ENCODE peak calls at places on chromosomes 16 and 17, in four cellular contexts. One of them, this sample, is unnamed.

GRCh38 chr16:10333321-10334032 is 52.4 kb upstream of the ATF7IP2 start:
- DNase-seq in endothelial cell of umbilical vein: no peak
- DNase-seq in AG10803: no peak
- DNase-seq in heart left ventricle: no peak
- DNase-seq in this sample: no peak

GRCh38 chr16:83715217-83715920 is 92.4 kb upstream of the HSBP1 start:
- DNase-seq in heart left ventricle: no peak
- DNase-seq in AG10803: no peak
- DNase-seq in endothelial cell of umbilical vein: peak
- DNase-seq in this sample: no peak

GRCh38 chr16:814974-815373 is 14.4 kb upstream of the GNG13 start:
- DNase-seq in endothelial cell of umbilical vein: no peak
- DNase-seq in AG10803: peak
- DNase-seq in heart left ventricle: no peak
- DNase-seq in this sample: peak

GRCh38 chr16:64983983-64984382 is 137.9 kb downstream of the CDH11 start:
- DNase-seq in endothelial cell of umbilical vein: peak
- DNase-seq in AG10803: peak
- DNase-seq in heart left ventricle: peak
- DNase-seq in this sample: peak

GRCh38 chr16:22035094-22035675 is 27.3 kb downstream of the MOSMO start:
- DNase-seq in AG10803: no peak
- DNase-seq in endothelial cell of umbilical vein: no peak
- DNase-seq in heart left ventricle: no peak
- DNase-seq in this sample: no peak

GRCh38 chr17:41836550-41837196 is 641 bp upstream of the NT5C3B start:
- DNase-seq in heart left ventricle: no peak
- DNase-seq in endothelial cell of umbilical vein: no peak
- DNase-seq in AG10803: no peak
- DNase-seq in this sample: no peak

GRCh38 chr17:13977837-13978236 is 91.5 kb upstream of the COX10 start:
- DNase-seq in heart left ventricle: no peak
- DNase-seq in AG10803: no peak
- DNase-seq in endothelial cell of umbilical vein: no peak
- DNase-seq in this sample: no peak

GRCh38 chr16:9068886-9069285 is 22.6 kb upstream of the HAPSTR1 start:
- DNase-seq in heart left ventricle: no peak
- DNase-seq in AG10803: no peak
- DNase-seq in endothelial cell of umbilical vein: no peak
- DNase-seq in this sample: no peak

GRCh38 chr17:9346296-9346926 is 229.2 kb downstream of the STX8 start:
- DNase-seq in endothelial cell of umbilical vein: no peak
- DNase-seq in heart left ventricle: no peak
- DNase-seq in AG10803: peak
- DNase-seq in this sample: no peak

GRCh38 chr16:71883849-71884638 is at the start of gene ZNF821:
- DNase-seq in heart left ventricle: peak
- DNase-seq in AG10803: peak
- DNase-seq in endothelial cell of umbilical vein: peak
- DNase-seq in this sample: peak

GRCh38 chr17:45427181-45427835 is 5.4 kb downstream of the ARHGAP27 start:
- DNase-seq in heart left ventricle: peak
- DNase-seq in endothelial cell of umbilical vein: no peak
- DNase-seq in AG10803: no peak
- DNase-seq in this sample: no peak

DNA sequence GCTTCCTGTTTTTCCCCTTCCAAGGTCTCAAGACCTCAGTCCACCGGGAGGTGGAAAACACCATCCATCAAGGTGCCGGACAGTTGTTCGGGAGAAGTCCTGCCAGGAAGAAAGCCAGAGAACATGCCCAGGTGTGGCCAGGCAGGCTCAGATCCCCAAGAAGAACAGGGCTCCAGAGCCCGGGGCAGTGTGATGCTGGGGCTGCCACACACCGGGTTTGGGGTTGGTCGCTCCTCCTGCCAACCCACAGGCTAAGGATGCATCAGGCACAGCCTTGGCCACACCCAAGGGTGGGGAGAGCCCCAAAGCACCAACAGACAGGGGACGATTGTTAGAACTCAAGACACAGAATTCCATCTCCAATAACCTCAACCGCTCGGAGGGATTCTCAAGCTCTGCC is 19.7 kb downstream of the ZFHX3 start:
- DNase-seq in endothelial cell of umbilical vein: peak
- DNase-seq in AG10803: no peak
- DNase-seq in heart left ventricle: no peak
- DNase-seq in this sample: no peak
- TF ChIP-seq CTCF in endothelial cell of umbilical vein: no peak
- TF ChIP-seq CTCF in AG10803: no peak
- TF ChIP-seq CTCF in heart left ventricle: no peak
- TF ChIP-seq CTCF in this sample: no peak

GRCh38 chr16:70688266-70688742 is 2.5 kb upstream of the MTSS2 start:
- DNase-seq in heart left ventricle: peak
- DNase-seq in endothelial cell of umbilical vein: peak
- DNase-seq in AG10803: peak
- DNase-seq in this sample: peak
- H3K4me3 ChIP-seq in heart left ventricle: no peak
- H3K4me3 ChIP-seq in endothelial cell of umbilical vein: no peak
- H3K4me3 ChIP-seq in AG10803: no peak
- H3K4me3 ChIP-seq in this sample: no peak

GRCh38 chr16:50371036-50371716 is 2.4 kb upstream of the BRD7 start:
- DNase-seq in endothelial cell of umbilical vein: no peak
- DNase-seq in AG10803: no peak
- DNase-seq in heart left ventricle: no peak
- DNase-seq in this sample: no peak

GRCh38 chr16:50367777-50368409 is 895 bp downstream of the BRD7 start:
- DNase-seq in heart left ventricle: no peak
- DNase-seq in endothelial cell of umbilical vein: peak
- DNase-seq in AG10803: no peak
- DNase-seq in this sample: no peak

GRCh38 chr16:50371936-50372595 is 3.3 kb upstream of the BRD7 start:
- DNase-seq in heart left ventricle: no peak
- DNase-seq in AG10803: peak
- DNase-seq in endothelial cell of umbilical vein: no peak
- DNase-seq in this sample: peak

GRCh38 chr16:50368410-50369132 is at the start of gene BRD7:
- DNase-seq in endothelial cell of umbilical vein: peak
- DNase-seq in heart left ventricle: peak
- DNase-seq in AG10803: peak
- DNase-seq in this sample: peak

DNA sequence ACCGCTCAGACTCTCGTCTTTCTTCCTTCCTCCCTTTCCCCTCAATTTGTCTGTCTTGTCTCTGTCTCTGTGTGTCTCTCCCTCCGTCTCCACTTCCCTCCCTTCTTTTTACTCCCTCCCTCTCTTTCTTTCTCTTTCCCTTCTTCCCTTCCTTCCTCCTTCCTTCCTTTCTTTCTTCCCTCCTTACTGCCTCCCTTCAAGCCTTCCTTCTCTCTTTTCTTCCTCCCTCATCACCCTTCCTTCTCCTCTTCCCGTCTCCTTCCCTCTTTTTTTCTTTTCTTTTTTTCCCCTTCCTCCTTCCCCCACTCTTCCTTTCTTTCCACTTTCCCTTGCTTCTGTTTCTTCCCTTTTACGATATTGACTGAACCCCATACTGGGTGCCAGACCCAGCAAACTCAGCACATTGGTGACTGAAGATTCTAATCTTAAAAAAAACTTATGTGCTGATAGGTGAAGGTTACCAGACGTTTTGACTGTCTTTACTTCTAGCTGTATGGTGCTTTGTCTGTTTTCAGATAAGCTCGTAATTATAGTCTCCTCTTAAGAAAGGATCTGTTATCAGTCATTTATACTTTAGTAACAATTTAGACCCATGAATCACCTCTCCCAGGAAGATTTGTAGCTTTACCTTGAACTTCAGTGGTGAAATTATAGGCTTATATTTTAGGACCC is 481 bp upstream of the BRD7 start:
- DNase-seq in AG10803: no peak
- DNase-seq in heart left ventricle: no peak
- DNase-seq in endothelial cell of umbilical vein: peak
- DNase-seq in this sample: no peak
- TF ChIP-seq CTCF in AG10803: no peak
- TF ChIP-seq CTCF in heart left ventricle: peak
- TF ChIP-seq CTCF in endothelial cell of umbilical vein: no peak
- TF ChIP-seq CTCF in this sample: no peak

GRCh38 chr17:18862011-18862410 is 4.1 kb downstream of the PRPSAP2 start:
- DNase-seq in endothelial cell of umbilical vein: no peak
- DNase-seq in AG10803: no peak
- DNase-seq in heart left ventricle: no peak
- DNase-seq in this sample: no peak

GRCh38 chr17:18860161-18860972 is 2.4 kb downstream of the PRPSAP2 start:
- DNase-seq in heart left ventricle: no peak
- DNase-seq in AG10803: no peak
- DNase-seq in endothelial cell of umbilical vein: no peak
- DNase-seq in this sample: no peak

GRCh38 chr17:18857864-18858566 is at the start of gene PRPSAP2:
- DNase-seq in AG10803: peak
- DNase-seq in endothelial cell of umbilical vein: peak
- DNase-seq in heart left ventricle: peak
- DNase-seq in this sample: peak

GRCh38 chr17:18858567-18859245 is 775 bp downstream of the PRPSAP2 start:
- DNase-seq in heart left ventricle: no peak
- DNase-seq in endothelial cell of umbilical vein: no peak
- DNase-seq in AG10803: no peak
- DNase-seq in this sample: no peak

DNA sequence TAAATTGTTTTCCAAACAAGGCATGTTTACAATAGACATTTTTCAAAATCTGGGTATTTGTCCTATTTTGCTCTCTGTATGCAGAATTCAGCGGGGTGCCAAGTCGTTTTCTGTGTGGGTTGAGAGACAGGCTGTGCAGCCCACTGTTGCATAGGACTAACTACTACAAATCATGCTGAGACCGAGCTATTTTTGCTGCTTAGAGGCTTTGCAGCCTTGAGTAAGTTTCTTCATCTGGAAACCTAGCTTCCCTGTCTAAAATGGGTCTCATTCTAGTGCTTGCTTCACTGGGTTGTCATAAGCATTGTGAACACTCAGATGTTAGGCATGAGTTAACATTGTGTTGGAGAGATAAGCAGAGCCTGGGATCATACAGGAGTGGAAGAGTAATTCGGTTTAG is 1.3 kb downstream of the PRPSAP2 start:
- DNase-seq in endothelial cell of umbilical vein: no peak
- DNase-seq in heart left ventricle: no peak
- DNase-seq in AG10803: peak
- DNase-seq in this sample: peak
- H3K4me3 ChIP-seq in endothelial cell of umbilical vein: no peak
- H3K4me3 ChIP-seq in heart left ventricle: no peak
- H3K4me3 ChIP-seq in AG10803: peak
- H3K4me3 ChIP-seq in this sample: peak

DNA sequence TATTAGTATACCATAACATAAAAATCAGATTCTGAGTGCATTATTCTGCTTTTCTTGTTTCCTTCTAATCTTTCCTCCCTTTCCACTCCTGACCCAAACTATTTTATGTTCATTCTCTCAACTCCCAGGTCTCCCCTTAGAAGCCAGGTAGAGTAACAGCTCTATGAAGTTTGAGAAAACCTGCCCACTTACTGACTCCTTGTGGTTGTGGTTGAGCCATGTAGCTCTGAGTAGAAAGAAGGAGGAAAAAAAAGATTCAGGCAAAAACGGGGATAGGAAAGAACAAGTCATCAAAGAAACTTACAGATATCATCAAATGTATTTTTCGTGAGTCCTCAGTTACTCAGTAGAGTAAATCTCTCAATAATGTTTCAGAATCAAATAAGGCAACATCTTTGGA is 216.7 kb downstream of the PMP22 start:
- DNase-seq in endothelial cell of umbilical vein: no peak
- DNase-seq in AG10803: no peak
- DNase-seq in heart left ventricle: no peak
- DNase-seq in this sample: no peak
- TF ChIP-seq CTCF in endothelial cell of umbilical vein: no peak
- TF ChIP-seq CTCF in AG10803: peak
- TF ChIP-seq CTCF in heart left ventricle: no peak
- TF ChIP-seq CTCF in this sample: no peak

GRCh38 chr17:53135969-53136368 is 686.8 kb upstream of the KIF2B start:
- DNase-seq in endothelial cell of umbilical vein: no peak
- DNase-seq in AG10803: no peak
- DNase-seq in heart left ventricle: no peak
- DNase-seq in this sample: no peak

GRCh38 chr17:53129863-53130262 is 692.9 kb upstream of the KIF2B start:
- DNase-seq in heart left ventricle: no peak
- DNase-seq in AG10803: no peak
- DNase-seq in endothelial cell of umbilical vein: no peak
- DNase-seq in this sample: no peak

GRCh38 chr17:53137919-53138318 is 684.8 kb upstream of the KIF2B start:
- DNase-seq in endothelial cell of umbilical vein: peak
- DNase-seq in heart left ventricle: no peak
- DNase-seq in AG10803: no peak
- DNase-seq in this sample: no peak

GRCh38 chr17:53134546-53134945 is 688.2 kb upstream of the KIF2B start:
- DNase-seq in endothelial cell of umbilical vein: no peak
- DNase-seq in heart left ventricle: no peak
- DNase-seq in AG10803: no peak
- DNase-seq in this sample: no peak
- H3K4me3 ChIP-seq in endothelial cell of umbilical vein: no peak
- H3K4me3 ChIP-seq in heart left ventricle: no peak
- H3K4me3 ChIP-seq in AG10803: no peak
- H3K4me3 ChIP-seq in this sample: no peak

GRCh38 chr16:66660422-66661209 is 35.9 kb downstream of the CMTM4 start:
- DNase-seq in AG10803: peak
- DNase-seq in heart left ventricle: peak
- DNase-seq in endothelial cell of umbilical vein: peak
- DNase-seq in this sample: peak
- TF ChIP-seq CTCF in AG10803: peak
- TF ChIP-seq CTCF in heart left ventricle: peak
- TF ChIP-seq CTCF in endothelial cell of umbilical vein: no peak
- TF ChIP-seq CTCF in this sample: peak

GRCh38 chr17:81869221-81870154 is 1.6 kb downstream of the ARHGDIA start:
- DNase-seq in AG10803: peak
- DNase-seq in heart left ventricle: peak
- DNase-seq in endothelial cell of umbilical vein: peak
- DNase-seq in this sample: peak
- H3K4me3 ChIP-seq in AG10803: peak
- H3K4me3 ChIP-seq in heart left ventricle: peak
- H3K4me3 ChIP-seq in endothelial cell of umbilical vein: peak
- H3K4me3 ChIP-seq in this sample: peak